ENCODE peak calls at places on chromosomes 5 and 9, in eight cellular contexts. X, A, H, Z, F, S, P and L are unnamed samples.

GRCh38 chr5:145521066-145521465 is 314.1 kb downstream of the PRELID2 start:
- DNase-seq in H (no peak), Z (no peak), F (no peak), A (no peak), P (no peak), X (no peak), S (no peak), L (no peak)

GRCh38 chr5:146751781-146752401 is 126.7 kb downstream of the PPP2R2B start:
- DNase-seq in H (no peak), A (no peak), X (no peak), S (no peak), F (no peak), Z (no peak), P (no peak), L (no peak)

GRCh38 chr9:88809371-88809770 is 181.9 kb upstream of the S1PR3 start:
- DNase-seq in Z (peak), S (no peak), P (no peak), H (no peak), X (no peak), F (no peak), A (peak), L (no peak)

GRCh38 chr5:55577353-55578060 is 42.7 kb upstream of the PLPP1 start:
- DNase-seq in A (no peak), Z (no peak), F (no peak), S (no peak), H (no peak), P (peak), X (no peak), L (peak)

GRCh38 chr9:98081477-98082219 is 25.1 kb downstream of the NANS start:
- DNase-seq in A (no peak), X (no peak), F (no peak), P (no peak), S (peak), Z (peak), H (no peak), L (no peak)

GRCh38 chr9:97934321-97935115 is 3.5 kb downstream of the HEMGN start:
- DNase-seq in F (no peak), X (peak), A (peak), S (no peak), P (no peak), Z (no peak), H (no peak), L (no peak)

GRCh38 chr5:133730866-133731265 is 118.5 kb upstream of the FSTL4 start:
- DNase-seq in X (no peak), Z (no peak), P (no peak), A (no peak), H (no peak), F (no peak), S (no peak), L (no peak)

GRCh38 chr5:158139161-158139560 is 280.2 kb upstream of the CLINT1 start:
- DNase-seq in X (peak), F (no peak), S (no peak), A (no peak), H (no peak), P (no peak), Z (peak), L (no peak)

GRCh38 chr9:69578026-69578425 is 94.1 kb downstream of the APBA1 start:
- DNase-seq in S (no peak), Z (no peak), P (peak), F (no peak), H (no peak), A (no peak), X (no peak), L (no peak)

GRCh38 chr9:104746798-104747197 is 685 bp upstream of the NIPSNAP3A start:
- DNase-seq in F (no peak), H (no peak), Z (no peak), A (no peak), P (no peak), S (no peak), X (no peak), L (no peak)

GRCh38 chr9:20358201-20358600 is 264.1 kb downstream of the MLLT3 start:
- DNase-seq in A (no peak), P (no peak), Z (peak), X (no peak), H (no peak), F (no peak), S (no peak), L (no peak)

GRCh38 chr5:38307845-38308244 is 49.5 kb downstream of the EGFLAM start:
- DNase-seq in S (no peak), P (no peak), Z (no peak), A (no peak), F (no peak), X (no peak), H (no peak), L (no peak)

GRCh38 chr9:69484023-69484422 is 159.0 kb downstream of the ENTREP1 start:
- DNase-seq in P (no peak), H (no peak), S (no peak), F (no peak), Z (no peak), A (no peak), X (no peak), L (no peak)

GRCh38 chr5:111961867-111962266 is 204.9 kb upstream of the NREP start:
- DNase-seq in F (no peak), X (no peak), H (no peak), A (no peak), S (no peak), P (no peak), Z (peak), L (no peak)

GRCh38 chr5:36897616-36898015 is 21.0 kb downstream of the NIPBL start:
- DNase-seq in P (no peak), F (no peak), H (no peak), X (no peak), A (no peak), S (no peak), Z (peak), L (no peak)

GRCh38 chr5:142326480-142326938 is 1.7 kb upstream of the SPRY4 start:
- DNase-seq in Z (no peak), X (no peak), F (no peak), S (no peak), A (no peak), P (no peak), H (no peak), L (no peak)

GRCh38 chr5:134965271-134965825 is 2.4 kb upstream of the CATSPER3 start:
- DNase-seq in A (no peak), H (no peak), P (no peak), X (no peak), S (no peak), Z (no peak), F (no peak), L (no peak)

GRCh38 chr5:154370119-154370518 is 75.7 kb upstream of the SAP30L start:
- DNase-seq in F (no peak), A (peak), X (peak), S (no peak), P (no peak), H (no peak), Z (peak), L (no peak)

GRCh38 chr9:127991017-127991756 is 10.4 kb upstream of the EEIG1 start:
- DNase-seq in P (no peak), F (no peak), S (no peak), H (no peak), A (peak), X (no peak), Z (no peak), L (no peak)

GRCh38 chr5:111013011-111013410 is 58.5 kb upstream of the TSLP start:
- DNase-seq in F (no peak), A (no peak), H (no peak), Z (no peak), X (no peak), S (no peak), P (no peak), L (no peak)

GRCh38 chr5:85049020-85049419 is 664.3 kb upstream of the EDIL3 start:
- DNase-seq in A (peak), X (peak), H (no peak), S (no peak), Z (peak), F (no peak), P (no peak), L (no peak)

GRCh38 chr5:16616536-16617271 is at the start of gene RETREG1:
- DNase-seq in S (peak), A (peak), Z (peak), X (peak), P (peak), H (peak), F (peak), L (peak)

GRCh38 chr5:78563621-78564020 is 85.0 kb downstream of the LHFPL2 start:
- DNase-seq in Z (no peak), H (no peak), X (peak), P (no peak), F (no peak), S (no peak), A (no peak), L (no peak)

GRCh38 chr9:98147582-98147981 is 28.6 kb upstream of the TRIM14 start:
- DNase-seq in F (no peak), P (no peak), S (no peak), H (no peak), Z (no peak), X (no peak), A (no peak), L (no peak)

GRCh38 chr9:100379862-100380261 is 27.1 kb upstream of the TEX10 start:
- DNase-seq in S (no peak), A (no peak), P (no peak), X (peak), H (no peak), Z (peak), F (no peak), L (no peak)
- H3K27ac ChIP-seq in S (no peak), A (no peak), P (no peak), X (no peak), H (no peak), Z (peak), F (no peak), L (no peak)

DNA sequence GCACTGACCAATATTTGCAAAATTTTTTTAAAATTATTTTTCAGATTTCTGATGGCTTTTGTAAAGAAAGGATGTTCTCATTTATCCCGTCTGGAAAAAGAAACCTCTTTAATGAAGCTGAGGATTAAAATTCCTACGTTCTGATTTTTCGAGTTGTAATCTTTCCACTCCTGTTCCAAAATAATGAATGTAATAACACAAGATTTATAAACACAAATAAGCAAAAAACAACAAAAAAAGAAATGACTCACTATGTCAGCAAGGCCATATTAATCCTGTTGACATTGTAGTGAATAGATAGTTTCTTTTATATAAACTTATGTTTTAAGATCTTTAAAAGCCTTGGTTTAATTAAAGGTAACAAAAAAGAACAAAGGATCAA is 336.4 kb upstream of the DAB2 start:
- DNase-seq in A (no peak), Z (no peak), P (no peak), H (no peak), F (no peak), S (no peak), X (no peak), L (no peak)
- H3K27ac ChIP-seq in A (no peak), Z (peak), P (no peak), H (no peak), F (no peak), S (peak), X (no peak), L (no peak)

GRCh38 chr9:87554177-87554940 is 56.7 kb downstream of the DAPK1 start:
- DNase-seq in S (no peak), A (peak), H (no peak), Z (no peak), X (no peak), P (no peak), F (no peak), L (no peak)
- H3K27ac ChIP-seq in S (no peak), A (no peak), H (no peak), Z (no peak), X (no peak), P (no peak), F (peak), L (no peak)

DNA sequence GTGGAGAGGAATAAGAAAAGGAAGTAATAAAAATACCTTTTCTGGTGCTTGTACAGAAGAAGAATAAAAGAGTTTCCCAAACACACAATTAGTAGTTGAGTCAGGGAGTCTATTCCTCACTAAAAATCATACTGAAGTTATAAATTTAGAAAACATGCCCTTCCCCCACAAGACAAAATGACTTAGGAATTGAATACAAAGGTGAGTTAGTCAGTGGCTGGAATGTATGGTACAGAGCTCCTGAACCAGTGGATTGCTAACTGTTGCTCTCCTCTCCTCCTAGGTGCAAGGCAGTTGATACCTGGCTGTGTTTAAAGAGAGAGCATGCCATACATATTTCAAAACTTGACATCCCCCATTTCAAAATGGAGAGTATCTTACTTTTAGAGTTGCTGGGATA is 1.9 kb downstream of the GDA start:
- DNase-seq in H (no peak), X (no peak), A (no peak), Z (no peak), F (no peak), P (no peak), S (no peak), L (no peak)
- H3K27ac ChIP-seq in H (no peak), X (no peak), A (no peak), Z (no peak), F (no peak), P (no peak), S (no peak), L (no peak)

DNA sequence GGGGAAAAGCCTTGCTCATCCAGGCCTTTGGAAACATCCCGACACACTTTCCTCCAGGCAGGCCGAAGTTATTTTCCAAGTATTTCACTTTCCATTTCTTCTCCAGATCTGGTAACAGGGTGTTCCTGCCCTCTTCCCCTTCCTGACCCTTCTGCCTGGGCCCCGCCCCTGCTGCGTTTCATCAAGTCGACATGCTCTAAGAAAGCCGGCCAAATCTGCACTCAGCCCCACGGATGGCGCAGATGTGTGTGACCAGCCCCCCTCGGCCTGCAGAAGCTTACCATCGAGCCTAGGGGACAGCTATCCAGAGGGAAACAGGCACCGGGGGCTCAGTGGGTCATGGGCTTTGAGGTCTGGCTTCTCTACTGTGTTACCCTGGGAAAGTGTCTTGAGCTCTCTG is 159.7 kb downstream of the FGF18 start:
- DNase-seq in H (no peak), F (no peak), A (no peak), X (no peak), P (peak), S (no peak), Z (no peak), L (no peak)
- H3K27ac ChIP-seq in H (no peak), F (no peak), A (no peak), X (no peak), P (no peak), S (no peak), Z (no peak), L (no peak)

DNA sequence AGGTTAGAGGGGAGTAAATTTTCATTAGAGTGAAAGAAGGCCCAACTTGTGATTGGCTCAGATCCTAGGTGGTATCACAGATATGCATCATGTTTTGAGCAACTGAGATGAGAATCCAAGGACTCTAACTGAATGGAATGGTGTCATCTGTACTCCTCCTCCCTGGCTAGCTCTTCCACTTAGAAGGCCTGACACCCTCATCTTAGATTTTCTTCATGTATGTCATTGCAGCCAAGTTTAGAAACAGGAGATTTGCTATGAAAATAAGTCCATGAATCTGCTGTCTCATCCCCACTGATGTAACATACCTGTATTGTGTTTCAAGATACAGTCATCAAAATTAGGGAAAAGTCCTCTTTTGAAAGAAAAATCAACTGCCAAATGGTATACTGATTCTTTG is 54.4 kb downstream of the ITGA1 start:
- DNase-seq in H (no peak), Z (no peak), S (no peak), P (no peak), X (no peak), A (no peak), F (no peak), L (no peak)
- H3K27ac ChIP-seq in H (no peak), Z (no peak), S (peak), P (no peak), X (no peak), A (no peak), F (no peak), L (no peak)